ENCODE peak calls at places on chromosome X, in seven cellular contexts. One of them, this sample, is unnamed.

GRCh38 chrX:30085571-30085970 is 129.8 kb upstream of the MAGEB2 start:
- DNase-seq in cardiac muscle cell: no peak
- DNase-seq in Karpas-422: no peak
- DNase-seq in CD8-positive, alpha-beta T cell: no peak
- DNase-seq in transverse colon: no peak
- DNase-seq in AG04449: no peak
- DNase-seq in fibroblast of the aortic adventitia: no peak
- DNase-seq in this sample: no peak

GRCh38 chrX:130916636-130917422 is 13.8 kb upstream of the ENOX2 start:
- DNase-seq in fibroblast of the aortic adventitia: peak
- DNase-seq in Karpas-422: peak
- DNase-seq in AG04449: no peak
- DNase-seq in transverse colon: peak
- DNase-seq in cardiac muscle cell: peak
- DNase-seq in CD8-positive, alpha-beta T cell: peak
- DNase-seq in this sample: no peak

GRCh38 chrX:49270249-49270921 is 792 bp downstream of the PPP1R3F start:
- DNase-seq in Karpas-422: no peak
- DNase-seq in cardiac muscle cell: no peak
- DNase-seq in transverse colon: no peak
- DNase-seq in AG04449: no peak
- DNase-seq in CD8-positive, alpha-beta T cell: no peak
- DNase-seq in fibroblast of the aortic adventitia: no peak
- DNase-seq in this sample: no peak

GRCh38 chrX:103999234-103999633 is 14.3 kb downstream of the H2BW1 start:
- DNase-seq in cardiac muscle cell: no peak
- DNase-seq in AG04449: no peak
- DNase-seq in fibroblast of the aortic adventitia: no peak
- DNase-seq in Karpas-422: no peak
- DNase-seq in CD8-positive, alpha-beta T cell: no peak
- DNase-seq in transverse colon: no peak
- DNase-seq in this sample: no peak

GRCh38 chrX:124338733-124339514 is 6.5 kb downstream of the TEX13D start:
- DNase-seq in cardiac muscle cell: no peak
- DNase-seq in transverse colon: no peak
- DNase-seq in fibroblast of the aortic adventitia: no peak
- DNase-seq in AG04449: no peak
- DNase-seq in Karpas-422: no peak
- DNase-seq in CD8-positive, alpha-beta T cell: peak
- DNase-seq in this sample: no peak

GRCh38 chrX:9279271-9279596 is 185.6 kb upstream of the TBL1X start:
- DNase-seq in CD8-positive, alpha-beta T cell: no peak
- DNase-seq in fibroblast of the aortic adventitia: peak
- DNase-seq in Karpas-422: no peak
- DNase-seq in transverse colon: no peak
- DNase-seq in cardiac muscle cell: no peak
- DNase-seq in AG04449: no peak
- DNase-seq in this sample: no peak

GRCh38 chrX:83469551-83469950 is 38.5 kb upstream of the POU3F4 start:
- DNase-seq in AG04449: no peak
- DNase-seq in cardiac muscle cell: peak
- DNase-seq in Karpas-422: peak
- DNase-seq in fibroblast of the aortic adventitia: peak
- DNase-seq in CD8-positive, alpha-beta T cell: no peak
- DNase-seq in transverse colon: peak
- DNase-seq in this sample: no peak

GRCh38 chrX:65744965-65745364 is 77.5 kb downstream of the MSN start:
- DNase-seq in Karpas-422: no peak
- DNase-seq in fibroblast of the aortic adventitia: peak
- DNase-seq in cardiac muscle cell: no peak
- DNase-seq in CD8-positive, alpha-beta T cell: no peak
- DNase-seq in transverse colon: no peak
- DNase-seq in AG04449: no peak
- DNase-seq in this sample: no peak

GRCh38 chrX:8743126-8743732 is 11.3 kb upstream of the ANOS1 start:
- DNase-seq in AG04449: no peak
- DNase-seq in transverse colon: peak
- DNase-seq in fibroblast of the aortic adventitia: peak
- DNase-seq in cardiac muscle cell: peak
- DNase-seq in Karpas-422: peak
- DNase-seq in CD8-positive, alpha-beta T cell: peak
- DNase-seq in this sample: no peak

GRCh38 chrX:116317409-116317808 is 119.0 kb upstream of the SLC6A14 start:
- DNase-seq in AG04449: no peak
- DNase-seq in Karpas-422: no peak
- DNase-seq in transverse colon: no peak
- DNase-seq in fibroblast of the aortic adventitia: peak
- DNase-seq in CD8-positive, alpha-beta T cell: no peak
- DNase-seq in cardiac muscle cell: peak
- DNase-seq in this sample: no peak

GRCh38 chrX:69070949-69071650 is 94.2 kb downstream of the PJA1 start:
- DNase-seq in fibroblast of the aortic adventitia: peak
- DNase-seq in Karpas-422: no peak
- DNase-seq in transverse colon: peak
- DNase-seq in CD8-positive, alpha-beta T cell: no peak
- DNase-seq in AG04449: no peak
- DNase-seq in cardiac muscle cell: peak
- DNase-seq in this sample: no peak

GRCh38 chrX:63657821-63658220 is 127.2 kb downstream of the ARHGEF9 start:
- DNase-seq in AG04449: peak
- DNase-seq in transverse colon: no peak
- DNase-seq in cardiac muscle cell: peak
- DNase-seq in fibroblast of the aortic adventitia: peak
- DNase-seq in Karpas-422: no peak
- DNase-seq in CD8-positive, alpha-beta T cell: no peak
- DNase-seq in this sample: no peak

GRCh38 chrX:17642891-17643290 is 94.4 kb upstream of the SCML1 start:
- DNase-seq in fibroblast of the aortic adventitia: no peak
- DNase-seq in CD8-positive, alpha-beta T cell: no peak
- DNase-seq in cardiac muscle cell: no peak
- DNase-seq in transverse colon: no peak
- DNase-seq in AG04449: no peak
- DNase-seq in Karpas-422: no peak
- DNase-seq in this sample: no peak

GRCh38 chrX:28854637-28855036 is 267.4 kb downstream of the IL1RAPL1 start:
- DNase-seq in Karpas-422: no peak
- DNase-seq in AG04449: no peak
- DNase-seq in fibroblast of the aortic adventitia: peak
- DNase-seq in transverse colon: no peak
- DNase-seq in CD8-positive, alpha-beta T cell: no peak
- DNase-seq in cardiac muscle cell: no peak
- DNase-seq in this sample: no peak

DNA sequence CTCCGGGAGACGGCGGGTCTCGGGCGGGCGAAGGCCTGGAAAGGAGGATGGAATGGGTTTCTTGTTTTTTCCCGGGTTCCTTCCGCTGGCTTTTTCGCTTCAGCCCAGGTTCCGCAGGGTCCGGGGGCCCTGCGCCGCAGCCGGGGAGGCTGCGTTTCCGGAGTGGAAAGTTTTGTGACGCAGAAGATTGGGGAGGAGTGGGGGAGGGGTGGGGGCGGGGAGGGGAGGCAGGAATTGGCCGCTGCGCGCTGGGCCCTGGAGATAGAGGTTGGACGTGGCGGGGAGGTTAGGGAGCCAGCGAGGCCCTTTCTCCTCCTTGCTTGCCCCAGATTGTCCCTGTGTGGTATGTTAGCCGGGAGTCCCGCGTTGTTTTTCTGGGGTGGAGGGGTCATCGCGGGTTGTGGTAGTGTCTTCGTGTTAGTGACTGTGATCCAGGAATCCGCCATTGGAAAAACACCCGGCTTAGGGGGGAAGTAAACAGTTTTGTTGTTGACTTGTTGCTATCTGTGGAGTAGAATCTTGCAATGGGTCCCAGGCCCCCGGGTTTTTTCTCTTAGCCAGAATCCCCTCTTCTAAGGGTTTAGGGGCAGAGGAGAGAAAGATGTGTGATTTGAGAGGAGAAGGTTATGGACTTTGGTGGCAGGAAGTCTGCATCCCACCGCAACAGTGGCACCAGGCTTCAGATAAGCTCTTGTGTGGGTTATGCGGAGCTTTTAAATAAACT is 1.1 kb downstream of the DDX3X start:
- DNase-seq in transverse colon: peak
- DNase-seq in CD8-positive, alpha-beta T cell: peak
- DNase-seq in Karpas-422: peak
- DNase-seq in AG04449: no peak
- DNase-seq in cardiac muscle cell: no peak
- DNase-seq in fibroblast of the aortic adventitia: peak
- DNase-seq in this sample: no peak
- H3K4me3 ChIP-seq in transverse colon: peak
- H3K4me3 ChIP-seq in CD8-positive, alpha-beta T cell: peak
- H3K4me3 ChIP-seq in Karpas-422: peak
- H3K4me3 ChIP-seq in AG04449: peak
- H3K4me3 ChIP-seq in cardiac muscle cell: peak
- H3K4me3 ChIP-seq in fibroblast of the aortic adventitia: peak
- H3K4me3 ChIP-seq in this sample: peak

GRCh38 chrX:48071064-48071985 is at the start of gene ZNF630:
- DNase-seq in AG04449: no peak
- DNase-seq in fibroblast of the aortic adventitia: peak
- DNase-seq in CD8-positive, alpha-beta T cell: peak
- DNase-seq in cardiac muscle cell: peak
- DNase-seq in Karpas-422: peak
- DNase-seq in transverse colon: peak
- DNase-seq in this sample: peak

GRCh38 chrX:48076343-48076742 is 4.9 kb upstream of the ZNF630 start:
- DNase-seq in cardiac muscle cell: no peak
- DNase-seq in fibroblast of the aortic adventitia: no peak
- DNase-seq in AG04449: no peak
- DNase-seq in Karpas-422: no peak
- DNase-seq in transverse colon: no peak
- DNase-seq in CD8-positive, alpha-beta T cell: no peak
- DNase-seq in this sample: no peak

GRCh38 chrX:48068096-48068887 is 3.1 kb downstream of the ZNF630 start:
- DNase-seq in transverse colon: no peak
- DNase-seq in fibroblast of the aortic adventitia: no peak
- DNase-seq in cardiac muscle cell: no peak
- DNase-seq in Karpas-422: no peak
- DNase-seq in AG04449: no peak
- DNase-seq in CD8-positive, alpha-beta T cell: no peak
- DNase-seq in this sample: no peak

DNA sequence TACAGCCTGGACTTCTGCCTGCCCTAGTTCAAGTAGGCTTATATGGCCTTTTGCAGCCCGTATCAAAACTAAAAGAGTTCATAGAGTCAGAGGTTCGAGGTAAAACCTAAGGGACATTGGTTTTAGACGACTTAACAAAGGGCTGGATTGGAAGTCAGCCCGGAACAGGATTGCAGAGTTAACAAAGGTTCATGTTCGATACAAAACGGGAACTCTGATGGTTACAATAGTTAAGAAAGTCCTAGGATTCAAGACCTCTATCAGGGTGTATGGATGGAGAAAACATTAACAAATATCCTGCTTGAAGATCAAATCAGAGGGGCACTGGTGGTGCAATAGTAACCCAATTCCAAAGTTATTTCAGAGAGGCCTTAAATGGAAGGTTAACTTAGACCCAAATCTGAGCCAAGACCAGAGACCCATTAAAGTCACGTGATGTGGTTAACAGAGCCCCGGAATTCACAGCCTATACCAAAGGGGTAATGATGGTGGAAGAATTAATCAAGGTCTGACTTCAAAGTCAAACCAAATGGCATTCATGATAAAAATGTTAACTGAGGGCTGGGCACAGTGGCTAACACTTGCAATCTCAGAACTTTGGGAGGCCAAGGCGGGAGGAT is 656 bp upstream of the ZNF630 start:
- DNase-seq in fibroblast of the aortic adventitia: no peak
- DNase-seq in AG04449: no peak
- DNase-seq in CD8-positive, alpha-beta T cell: no peak
- DNase-seq in transverse colon: no peak
- DNase-seq in Karpas-422: no peak
- DNase-seq in cardiac muscle cell: no peak
- DNase-seq in this sample: no peak
- H3K4me3 ChIP-seq in fibroblast of the aortic adventitia: no peak
- H3K4me3 ChIP-seq in AG04449: no peak
- H3K4me3 ChIP-seq in CD8-positive, alpha-beta T cell: peak
- H3K4me3 ChIP-seq in transverse colon: peak
- H3K4me3 ChIP-seq in Karpas-422: peak
- H3K4me3 ChIP-seq in cardiac muscle cell: peak
- H3K4me3 ChIP-seq in this sample: no peak

DNA sequence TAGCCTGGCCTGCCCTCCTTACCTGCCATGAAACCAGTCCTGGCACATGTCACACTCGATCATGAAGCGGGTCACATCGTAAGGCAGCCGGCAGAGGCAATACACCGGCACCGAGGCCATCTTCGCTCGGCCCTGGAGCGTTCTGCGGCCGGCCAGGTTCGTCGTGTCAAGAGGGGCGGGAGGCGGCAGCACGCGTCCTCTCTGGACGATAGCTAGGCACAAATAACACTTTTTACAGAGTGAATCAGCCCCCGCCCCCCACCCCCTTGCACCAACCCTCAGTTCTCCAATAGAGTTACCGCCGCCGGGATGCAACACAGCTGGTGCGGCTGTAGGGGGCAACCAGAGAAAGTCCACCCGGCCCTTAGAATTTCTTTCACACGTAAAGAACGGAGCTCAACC is 1.7 kb downstream of the PHF8 start:
- DNase-seq in transverse colon: peak
- DNase-seq in Karpas-422: peak
- DNase-seq in fibroblast of the aortic adventitia: peak
- DNase-seq in cardiac muscle cell: peak
- DNase-seq in CD8-positive, alpha-beta T cell: peak
- DNase-seq in AG04449: no peak
- DNase-seq in this sample: no peak
- H3K4me3 ChIP-seq in transverse colon: peak
- H3K4me3 ChIP-seq in Karpas-422: peak
- H3K4me3 ChIP-seq in fibroblast of the aortic adventitia: peak
- H3K4me3 ChIP-seq in cardiac muscle cell: peak
- H3K4me3 ChIP-seq in CD8-positive, alpha-beta T cell: peak
- H3K4me3 ChIP-seq in AG04449: peak
- H3K4me3 ChIP-seq in this sample: peak

DNA sequence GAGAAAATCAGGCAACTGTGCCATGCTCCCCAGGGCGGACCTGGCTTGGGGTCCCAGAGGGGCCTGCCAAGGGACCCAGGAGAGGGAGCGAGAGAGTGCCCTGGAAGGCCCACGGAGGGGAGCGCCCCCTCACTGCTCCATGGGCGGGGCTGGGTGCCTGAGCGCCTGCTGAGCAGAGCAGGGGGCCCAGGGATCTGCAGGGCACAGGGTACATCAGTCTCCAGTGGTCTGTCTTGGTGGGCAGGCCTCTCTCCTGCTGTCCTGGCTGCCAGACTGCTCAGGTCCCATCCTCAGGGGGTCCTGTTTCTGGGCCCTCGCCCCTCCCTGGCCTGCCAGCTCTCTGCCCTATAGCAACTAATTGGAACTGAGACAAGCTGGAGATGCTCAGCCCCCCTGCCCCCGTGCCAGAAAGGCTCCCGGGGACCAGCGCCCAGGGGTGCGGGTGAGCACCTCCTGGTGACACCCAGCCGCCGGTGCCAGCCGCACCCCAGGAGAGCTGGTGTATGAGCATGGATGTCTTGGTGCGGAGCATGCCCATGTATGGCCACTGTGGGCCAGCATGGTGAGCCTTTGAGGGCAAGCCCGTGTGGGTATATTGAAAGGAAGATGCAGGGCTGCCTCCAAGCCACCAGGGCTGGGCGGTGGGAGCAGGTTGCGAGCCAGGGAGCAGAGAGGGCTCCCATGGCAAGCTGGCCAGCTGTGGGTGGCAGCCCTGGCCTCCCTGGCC is 1.3 kb downstream of the BGN start:
- DNase-seq in transverse colon: no peak
- DNase-seq in cardiac muscle cell: no peak
- DNase-seq in CD8-positive, alpha-beta T cell: no peak
- DNase-seq in fibroblast of the aortic adventitia: no peak
- DNase-seq in AG04449: no peak
- DNase-seq in Karpas-422: no peak
- DNase-seq in this sample: no peak
- H3K4me3 ChIP-seq in transverse colon: no peak
- H3K4me3 ChIP-seq in cardiac muscle cell: no peak
- H3K4me3 ChIP-seq in CD8-positive, alpha-beta T cell: no peak
- H3K4me3 ChIP-seq in fibroblast of the aortic adventitia: peak
- H3K4me3 ChIP-seq in AG04449: peak
- H3K4me3 ChIP-seq in Karpas-422: no peak
- H3K4me3 ChIP-seq in this sample: peak

This sample was measured in kidney epithelial cell.